ENCODE peak calls at places on chromosomes 7 and 10, in nine cellular contexts. W is hepatic stellate cell, M is ELF-1, H is lower leg skin, Y is foreskin fibroblast, A is T-helper 1 cell, G is SHP77, T is Calu3, L is left lobe of liver. X is an unnamed sample.

GRCh38 chr7:116836911-116837310 is 25.5 kb upstream of the CAPZA2 start:
- DNase-seq in W (no peak), M (no peak), H (no peak), Y (no peak), A (no peak), G (no peak), T (peak; percentile 29), L (no peak), X (no peak)

GRCh38 chr7:157077986-157078644 is 60.6 kb upstream of the UBE3C start:
- DNase-seq in W (peak; percentile 17), M (peak; percentile 52), H (no peak), Y (no peak), A (no peak), G (no peak), T (peak; percentile 21), L (no peak), X (peak; percentile 83)

GRCh38 chr7:44646921-44647636 is 40.7 kb downstream of the OGDH start:
- DNase-seq in W (no peak), M (no peak), H (no peak), Y (no peak), A (no peak), G (no peak), T (no peak), L (no peak), X (no peak)

GRCh38 chr7:67518580-67518979 is 521.9 kb downstream of the TYW1 start:
- DNase-seq in W (no peak), M (peak; percentile 7), H (no peak), Y (no peak), A (no peak), G (no peak), T (no peak), L (no peak), X (no peak)

GRCh38 chr10:22246680-22247391 is 29.0 kb upstream of the EBLN1 start:
- DNase-seq in W (no peak), M (no peak), H (no peak), Y (peak; percentile 54), A (no peak), G (no peak), T (peak; percentile 41), L (no peak), X (no peak)

GRCh38 chr10:76114556-76114955 is 683.1 kb downstream of the LRMDA start:
- DNase-seq in W (no peak), M (no peak), H (no peak), Y (no peak), A (no peak), G (peak; percentile 55), T (no peak), L (no peak), X (no peak)

GRCh38 chr10:18279202-18279601 is 139.0 kb downstream of the CACNB2 start:
- DNase-seq in W (peak; percentile 7), M (no peak), H (no peak), Y (peak; percentile 53), A (no peak), G (no peak), T (no peak), L (no peak), X (no peak)

GRCh38 chr7:80014507-80014906 is 120.1 kb upstream of the GNAI1 start:
- DNase-seq in W (peak; percentile 21), M (no peak), H (no peak), Y (peak; percentile 51), A (no peak), G (no peak), T (no peak), L (no peak), X (peak; percentile 20)

GRCh38 chr7:51111256-51111655 is 205.4 kb downstream of the COBL start:
- DNase-seq in W (no peak), M (no peak), H (no peak), Y (no peak), A (no peak), G (no peak), T (no peak), L (no peak), X (no peak)

GRCh38 chr10:63256047-63256773 is 123.1 kb downstream of the NRBF2 start:
- DNase-seq in W (no peak), M (no peak), H (no peak), Y (no peak), A (no peak), G (no peak), T (no peak), L (no peak), X (no peak)

GRCh38 chr10:131930586-131931330 is 29.9 kb downstream of the PPP2R2D start:
- DNase-seq in W (no peak), M (no peak), H (no peak), Y (no peak), A (no peak), G (no peak), T (no peak), L (no peak), X (no peak)

GRCh38 chr10:88091490-88092061 is 228.2 kb downstream of the PTEN start:
- DNase-seq in W (no peak), M (no peak), H (peak; percentile 61), Y (no peak), A (peak; percentile 46), G (no peak), T (no peak), L (no peak), X (no peak)

GRCh38 chr10:45410807-45411606 is 37.0 kb downstream of the ALOX5 start:
- DNase-seq in W (no peak), M (no peak), H (no peak), Y (no peak), A (no peak), G (no peak), T (no peak), L (no peak), X (no peak)

GRCh38 chr7:159027091-159027802 is 117.4 kb downstream of the VIPR2 start:
- DNase-seq in W (no peak), M (peak; percentile 60), H (no peak), Y (no peak), A (no peak), G (no peak), T (no peak), L (peak; percentile 22), X (peak; percentile 67)

GRCh38 chr10:97640868-97641811 is 669 bp downstream of the PI4K2A start:
- DNase-seq in W (peak; percentile 71), M (peak; percentile 65), H (peak; percentile 33), Y (peak; percentile 60), A (no peak), G (no peak), T (no peak), L (no peak), X (peak; percentile 83)

GRCh38 chr7:38796636-38797501 is 112.1 kb downstream of the VPS41 start:
- DNase-seq in W (peak; percentile 12), M (peak; percentile 6), H (peak; percentile 23), Y (peak; percentile 42), A (peak; percentile 33), G (peak; percentile 39), T (peak; percentile 79), L (peak; percentile 51), X (peak; percentile 8)

GRCh38 chr7:35286422-35286821 is 32.5 kb upstream of the TBX20 start:
- DNase-seq in W (no peak), M (no peak), H (no peak), Y (peak; percentile 2), A (no peak), G (no peak), T (no peak), L (no peak), X (no peak)

GRCh38 chr10:84429926-84430520 is 101.6 kb downstream of the CCSER2 start:
- DNase-seq in W (no peak), M (peak; percentile 80), H (peak; percentile 26), Y (no peak), A (peak; percentile 63), G (peak; percentile 10), T (peak; percentile 76), L (peak; percentile 56), X (peak; percentile 44)

GRCh38 chr10:96685297-96685696 is 35.0 kb downstream of the PIK3AP1 start:
- DNase-seq in W (no peak), M (no peak), H (no peak), Y (no peak), A (no peak), G (no peak), T (no peak), L (no peak), X (no peak)